ENCODE peak calls at places on chromosome 22, in eight cellular contexts. F is fibroblast of pulmonary artery, T is GM23338, Q is adrenal gland, Y is stomach, A is cardiac muscle cell, O is colonic mucosa, L is PC-3. C is an unnamed sample.

GRCh38 chr22:23622634-23623033 is 9.5 kb downstream of the DRICH1 start:
- DNase-seq in Q (no peak), F (no peak), A (peak), Y (no peak), O (no peak), L (peak), T (no peak), C (no peak)

GRCh38 chr22:48423481-48423901 is 1404.2 kb downstream of the BRD1 start:
- DNase-seq in F (no peak), Y (no peak), L (no peak), Q (no peak), A (no peak), O (no peak), T (no peak), C (no peak)

GRCh38 chr22:24208012-24208749 is 26.9 kb downstream of the SUSD2 start:
- DNase-seq in O (no peak), T (no peak), A (no peak), L (peak), Y (peak), F (peak), Q (peak), C (no peak)

GRCh38 chr22:22546490-22546889 is 12.6 kb downstream of the PRAME start:
- DNase-seq in O (no peak), Y (no peak), L (no peak), F (peak), A (no peak), T (no peak), Q (no peak), C (no peak)

GRCh38 chr22:48596111-48596860 is 1231.4 kb downstream of the BRD1 start:
- DNase-seq in Y (no peak), A (no peak), Q (no peak), F (no peak), T (no peak), L (no peak), O (no peak), C (no peak)

GRCh38 chr22:29722151-29722550 is 2.3 kb downstream of the CABP7 start:
- DNase-seq in O (no peak), T (no peak), L (peak), F (no peak), Y (no peak), Q (no peak), A (no peak), C (no peak)

GRCh38 chr22:20761536-20761935 is 12.4 kb upstream of the SERPIND1 start:
- DNase-seq in F (no peak), A (no peak), O (no peak), Q (no peak), Y (no peak), T (no peak), L (no peak), C (no peak)

GRCh38 chr22:37275134-37275533 is 7.2 kb upstream of the CYTH4 start:
- DNase-seq in O (no peak), A (no peak), L (no peak), Q (no peak), Y (no peak), T (no peak), F (no peak), C (no peak)

GRCh38 chr22:49068861-49069260 is 758.8 kb downstream of the BRD1 start:
- DNase-seq in Q (no peak), F (no peak), A (no peak), Y (no peak), L (no peak), T (no peak), O (no peak), C (no peak)

GRCh38 chr22:38881464-38881871 is 9.5 kb upstream of the CBX6 start:
- DNase-seq in Y (peak), L (peak), A (peak), Q (peak), O (peak), F (peak), T (no peak), C (no peak)

GRCh38 chr22:37601540-37602442 is 6.8 kb upstream of the GGA1 start:
- DNase-seq in F (peak), L (peak), Q (no peak), O (peak), A (peak), Y (peak), T (peak), C (no peak)

GRCh38 chr22:38193580-38193979 is 8.2 kb upstream of the MAFF start:
- DNase-seq in T (no peak), O (no peak), L (no peak), Y (peak), F (peak), A (no peak), Q (peak), C (no peak)

GRCh38 chr22:47564158-47564450 is 801.7 kb downstream of the TBC1D22A start:
- DNase-seq in Y (no peak), F (no peak), L (no peak), O (no peak), Q (no peak), A (no peak), T (no peak), C (no peak)

GRCh38 chr22:48751539-48752437 is 1075.9 kb downstream of the BRD1 start:
- DNase-seq in T (no peak), O (peak), L (no peak), Q (peak), Y (peak), A (no peak), F (no peak), C (no peak)

GRCh38 chr22:45552580-45553332 is 50.1 kb downstream of the FBLN1 start:
- DNase-seq in A (no peak), O (peak), Q (peak), L (no peak), F (peak), T (peak), Y (peak), C (no peak)

GRCh38 chr22:39290724-39291161 is 28.7 kb downstream of the RPL3 start:
- DNase-seq in Y (peak), Q (peak), L (peak), T (no peak), F (peak), O (no peak), A (peak), C (no peak)

GRCh38 chr22:46614070-46614931 is 5.9 kb upstream of the GRAMD4 start:
- DNase-seq in F (no peak), L (no peak), T (no peak), Y (no peak), Q (no peak), O (no peak), A (no peak), C (peak)

GRCh38 chr22:47710135-47710534 is 947.7 kb downstream of the TBC1D22A start:
- DNase-seq in L (no peak), T (no peak), Y (no peak), O (no peak), A (no peak), F (no peak), Q (no peak), C (no peak)

GRCh38 chr22:22955276-22955798 is 67.7 kb downstream of the IGLL5 start:
- DNase-seq in O (no peak), F (no peak), L (no peak), Y (no peak), A (no peak), T (no peak), Q (no peak), C (no peak)

GRCh38 chr22:46547179-46547882 is 9.9 kb upstream of the CELSR1 start:
- DNase-seq in T (no peak), L (no peak), A (peak), O (no peak), Y (no peak), F (peak), Q (peak), C (no peak)

GRCh38 chr22:23685205-23685784 is 5.5 kb upstream of the RGL4 start:
- DNase-seq in Y (peak), Q (peak), O (no peak), L (no peak), T (no peak), F (peak), A (no peak), C (no peak)

GRCh38 chr22:28883917-28884753 is 763 bp downstream of the ZNRF3 start:
- DNase-seq in Q (peak), O (peak), Y (peak), F (peak), A (peak), L (peak), T (peak), C (no peak)

GRCh38 chr22:29459773-29460172 is 20.2 kb upstream of the NEFH start:
- DNase-seq in A (no peak), Q (no peak), Y (no peak), O (no peak), T (no peak), L (no peak), F (no peak), C (no peak)

GRCh38 chr22:28922540-28923244 is 39.3 kb downstream of the ZNRF3 start:
- DNase-seq in T (no peak), Y (no peak), A (no peak), O (peak), L (no peak), Q (no peak), F (no peak), C (no peak)

GRCh38 chr22:23147632-23148387 is 2.5 kb downstream of the RAB36 start:
- DNase-seq in Y (no peak), O (no peak), Q (no peak), F (peak), L (peak), A (no peak), T (no peak), C (no peak)

GRCh38 chr22:25085930-25086901 is 113.4 kb upstream of the CRYBB3 start:
- DNase-seq in T (no peak), Y (no peak), O (no peak), Q (peak), A (no peak), F (peak), L (no peak), C (peak)

GRCh38 chr22:22110548-22111266 is 128.1 kb upstream of the TOP3B start:
- DNase-seq in L (peak), O (no peak), Q (peak), F (peak), T (peak), Y (no peak), A (peak), C (peak)

GRCh38 chr22:46537946-46538815 is 761 bp upstream of the CELSR1 start:
- DNase-seq in Y (no peak), L (peak), O (no peak), Q (no peak), A (peak), F (peak), T (peak), C (no peak)

GRCh38 chr22:50542416-50542927 is 3.2 kb upstream of the KLHDC7B start:
- DNase-seq in L (no peak), A (no peak), O (no peak), F (no peak), Q (no peak), T (no peak), Y (no peak), C (peak)

GRCh38 chr22:40409613-40410113 is 39.3 kb downstream of the SGSM3 start:
- DNase-seq in L (no peak), A (no peak), Y (no peak), Q (no peak), O (no peak), F (no peak), T (no peak), C (no peak)

GRCh38 chr22:47195676-47196492 is 433.4 kb downstream of the TBC1D22A start:
- DNase-seq in Y (peak), F (peak), O (peak), L (peak), Q (peak), A (no peak), T (no peak), C (no peak)

GRCh38 chr22:29348956-29349355 is 33.5 kb upstream of the RASL10A start:
- DNase-seq in Y (no peak), A (no peak), Q (no peak), T (no peak), L (peak), F (no peak), O (no peak), C (no peak)

GRCh38 chr22:29032584-29032983 is 29.0 kb downstream of the C22orf31 start:
- DNase-seq in A (no peak), Y (peak), O (no peak), Q (no peak), L (peak), F (peak), T (no peak), C (no peak)

GRCh38 chr22:29301716-29302401 is 4.6 kb upstream of the GAS2L1 start:
- DNase-seq in T (no peak), Y (no peak), O (no peak), A (no peak), Q (no peak), L (no peak), F (no peak), C (no peak)

GRCh38 chr22:39180566-39180965 is 28.1 kb upstream of the CBX7 start:
- DNase-seq in Y (no peak), Q (peak), L (no peak), F (no peak), T (no peak), O (no peak), A (no peak), C (no peak)

GRCh38 chr22:24947881-24948280 is 1.4 kb upstream of the LHFPL7 start:
- DNase-seq in Q (no peak), Y (no peak), F (no peak), L (no peak), O (no peak), A (no peak), T (peak), C (no peak)

GRCh38 chr22:24104307-24105017 is 76.8 kb upstream of the SUSD2 start:
- DNase-seq in T (no peak), A (no peak), Q (no peak), L (no peak), F (no peak), Y (no peak), O (no peak), C (no peak)

GRCh38 chr22:48391171-48391711 is 1436.4 kb downstream of the BRD1 start:
- DNase-seq in Y (no peak), A (no peak), T (no peak), F (no peak), O (no peak), L (no peak), Q (peak), C (no peak)

GRCh38 chr22:19758896-19759458 is 1.6 kb upstream of the TBX1 start:
- DNase-seq in O (no peak), Y (no peak), F (no peak), L (no peak), Q (no peak), A (no peak), T (peak), C (no peak)

GRCh38 chr22:19756288-19757128 is 4.1 kb upstream of the TBX1 start:
- DNase-seq in Q (peak), L (peak), F (no peak), O (peak), A (peak), Y (peak), T (peak), C (no peak)

GRCh38 chr22:19755722-19756287 is 4.8 kb upstream of the TBX1 start:
- DNase-seq in O (no peak), Y (no peak), F (no peak), T (peak), Q (no peak), L (no peak), A (no peak), C (no peak)

GRCh38 chr22:19757985-19758895 is 2.3 kb upstream of the TBX1 start:
- DNase-seq in T (peak), Q (no peak), L (no peak), O (no peak), F (no peak), A (no peak), Y (no peak), C (no peak)

GRCh38 chr22:19757140-19757984 is 3.2 kb upstream of the TBX1 start:
- DNase-seq in F (no peak), T (peak), Q (no peak), Y (no peak), A (no peak), O (no peak), L (no peak), C (no peak)
- H3K4me3 ChIP-seq in F (no peak), T (peak), Q (no peak), Y (peak), A (no peak), O (peak), L (peak), C (no peak)

GRCh38 chr22:33386270-33386669 is 328.1 kb upstream of the SYN3 start:
- DNase-seq in O (no peak), F (no peak), L (no peak), T (no peak), Y (no peak), Q (no peak), A (no peak), C (no peak)
- TF ChIP-seq CTCF in O (no peak), F (no peak), L (no peak), T (no peak), Y (no peak), Q (no peak), A (no peak), C (no peak)

GRCh38 chr22:31102441-31103081 is 4.8 kb downstream of the SELENOM start:
- DNase-seq in F (peak), O (peak), Q (peak), A (no peak), T (no peak), Y (peak), L (peak), C (no peak)

GRCh38 chr22:31103111-31103510 is 4.3 kb downstream of the SELENOM start:
- DNase-seq in Y (no peak), O (no peak), L (no peak), A (no peak), Q (no peak), T (no peak), F (no peak), C (no peak)

GRCh38 chr22:31105282-31105929 is 2.0 kb downstream of the SELENOM start:
- DNase-seq in Y (no peak), L (no peak), F (no peak), T (no peak), A (no peak), Q (no peak), O (no peak), C (no peak)

GRCh38 chr22:31104869-31105268 is 2.5 kb downstream of the SELENOM start:
- DNase-seq in Y (no peak), A (no peak), O (no peak), Q (no peak), F (no peak), L (no peak), T (peak), C (no peak)

DNA sequence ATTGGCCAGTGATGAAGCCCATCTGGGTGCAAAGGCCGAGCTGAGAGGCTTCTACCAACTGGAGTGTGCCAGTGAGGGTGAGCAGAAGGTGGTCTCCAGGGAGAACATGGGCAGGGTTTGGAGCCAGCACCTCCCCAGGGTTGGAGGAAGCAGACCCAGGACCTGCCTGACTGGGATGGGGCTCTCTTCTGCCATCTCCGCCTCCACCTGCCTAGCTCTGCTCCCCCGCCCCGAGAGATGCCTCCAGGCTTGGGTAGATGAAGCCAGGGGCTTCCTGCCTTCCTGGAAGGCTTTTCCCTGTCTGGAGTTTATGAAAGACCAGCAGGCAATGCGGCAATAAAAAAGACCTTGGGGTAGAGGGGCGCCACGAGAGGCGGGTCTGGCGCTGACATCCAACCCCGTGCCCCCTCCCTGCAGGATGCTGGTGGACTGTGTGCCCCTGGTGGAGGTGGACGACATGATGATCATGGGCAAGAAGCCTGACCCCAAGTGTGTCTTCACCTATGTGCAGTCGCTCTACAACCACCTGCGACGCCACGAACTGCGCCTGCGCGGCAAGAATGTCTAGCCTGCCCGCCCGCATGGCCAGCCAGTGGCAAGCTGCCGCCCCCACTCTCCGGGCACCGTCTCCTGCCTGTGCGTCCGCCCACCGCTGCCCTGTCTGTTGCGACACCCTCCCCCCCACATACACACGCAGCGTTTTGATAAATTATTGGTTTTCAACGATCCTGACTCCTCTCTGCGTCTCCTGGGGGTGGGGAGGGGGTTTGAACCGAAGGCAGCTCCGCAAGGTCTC is 3.3 kb downstream of the SELENOM start:
- DNase-seq in A (no peak), L (no peak), Y (no peak), Q (no peak), F (no peak), O (no peak), T (no peak), C (no peak)
- H3K4me3 ChIP-seq in A (no peak), L (no peak), Y (peak), Q (no peak), F (no peak), O (no peak), T (no peak), C (no peak)

DNA sequence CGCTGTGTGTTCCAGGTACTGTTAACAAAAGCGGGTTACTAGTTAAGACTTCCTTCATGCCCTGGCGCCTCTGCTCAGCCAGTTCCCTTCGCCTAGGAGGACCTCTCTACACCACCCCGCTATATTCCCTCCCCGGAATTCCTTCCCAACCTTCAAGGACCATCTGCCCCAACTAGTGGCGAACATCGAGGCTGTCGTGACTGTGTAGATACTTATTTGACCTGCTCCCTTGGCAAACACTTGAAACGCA is 450 bp upstream of the BCL2L13 start:
- DNase-seq in T (peak), L (no peak), O (no peak), Y (no peak), A (no peak), Q (no peak), F (no peak), C (no peak)
- TF ChIP-seq CTCF in T (peak), L (no peak), O (no peak), Y (no peak), A (peak), Q (no peak), F (peak), C (peak)

DNA sequence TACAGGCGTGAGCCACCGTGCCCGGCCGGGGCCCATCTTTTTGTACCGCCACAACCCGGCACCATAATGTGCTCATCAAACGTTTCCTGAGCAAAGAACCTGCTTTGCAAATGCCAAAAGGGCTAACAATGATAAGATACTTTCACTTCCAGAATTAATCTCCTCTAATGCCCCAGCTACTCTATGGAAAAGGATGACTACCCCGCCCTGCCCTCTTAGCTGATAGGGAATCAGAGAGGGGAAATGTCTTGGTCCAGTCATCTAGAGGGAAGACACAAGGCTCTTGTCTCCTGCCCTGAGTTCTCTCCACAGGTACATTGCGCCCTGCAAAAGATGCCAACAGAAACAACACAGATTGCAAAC is 594 bp downstream of the TTLL1 start:
- DNase-seq in L (no peak), A (no peak), Q (no peak), Y (no peak), T (no peak), F (no peak), O (no peak), C (no peak)
- H3K4me3 ChIP-seq in L (peak), A (peak), Q (no peak), Y (peak), T (peak), F (peak), O (peak), C (peak)

GRCh38 chr22:44369241-44369652 is 56.5 kb upstream of the SHISAL1 start:
- DNase-seq in F (no peak), O (no peak), Y (no peak), A (no peak), L (no peak), T (peak), Q (no peak), C (no peak)
- TF ChIP-seq CTCF in F (peak), O (no peak), Y (no peak), A (peak), L (peak), T (peak), Q (no peak), C (peak)

DNA sequence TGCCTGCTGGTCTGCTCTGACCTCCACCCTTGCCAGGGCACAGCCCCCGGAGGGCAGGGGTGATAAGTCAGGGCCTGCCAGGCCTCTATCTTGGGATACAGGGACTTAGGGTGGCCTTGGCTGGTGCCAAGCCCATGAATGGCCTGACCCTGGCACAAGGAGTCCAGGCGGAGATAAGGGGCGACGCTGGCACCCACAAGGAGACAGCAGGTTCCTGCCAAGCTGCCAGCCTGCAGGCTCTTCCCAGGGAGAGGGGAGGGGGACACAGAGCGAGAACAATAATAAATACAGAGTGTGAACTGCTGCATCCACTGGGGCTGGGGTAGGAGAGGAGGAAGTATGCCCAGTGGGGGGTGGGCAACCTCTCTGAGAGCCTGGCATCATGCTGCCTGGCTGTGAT is 978 bp downstream of the CSDC2 start:
- DNase-seq in Q (peak), O (no peak), L (no peak), A (no peak), Y (no peak), F (no peak), T (no peak), C (no peak)
- H3K4me3 ChIP-seq in Q (peak), O (no peak), L (no peak), A (no peak), Y (peak), F (no peak), T (no peak), C (no peak)